ENCODE peak calls at places on chromosome 5, in ten cellular contexts. X, D, F, T, A, P, B, I, L and O are unnamed samples.

GRCh38 chr5:107365355-107366109 is 305.2 kb downstream of the EFNA5 start:
- DNase-seq in X (no peak), D (no peak), F (no peak), T (no peak), A (no peak), P (peak; percentile 90), B (no peak), I (no peak), L (no peak), O (no peak)

GRCh38 chr5:157761690-157762611 is 18.4 kb downstream of the LSM11 start:
- DNase-seq in X (no peak), D (no peak), F (no peak), T (peak; percentile 75), A (no peak), P (peak; percentile 69), B (no peak), I (no peak), L (peak; percentile 66), O (peak; percentile 80)

GRCh38 chr5:78610163-78610583 is 38.4 kb downstream of the LHFPL2 start:
- DNase-seq in X (no peak), D (no peak), F (no peak), T (no peak), A (no peak), P (peak; percentile 59), B (no peak), I (no peak), L (no peak), O (no peak)

GRCh38 chr5:402615-403359 is 40.2 kb upstream of the EXOC3 start:
- DNase-seq in X (peak; percentile 36), D (peak; percentile 15), F (no peak), T (no peak), A (no peak), P (no peak), B (no peak), I (peak; percentile 56), L (no peak), O (no peak)

GRCh38 chr5:10227396-10227795 is 22.3 kb downstream of the ATPSCKMT start:
- DNase-seq in X (peak; percentile 76), D (no peak), F (no peak), T (no peak), A (no peak), P (peak; percentile 78), B (no peak), I (no peak), L (no peak), O (no peak)

GRCh38 chr5:146513462-146513861 is 2.5 kb downstream of the GPR151 start:
- DNase-seq in X (no peak), D (no peak), F (no peak), T (no peak), A (no peak), P (no peak), B (no peak), I (no peak), L (no peak), O (no peak)

GRCh38 chr5:125660231-125660895 is 762.8 kb upstream of the GRAMD2B start:
- DNase-seq in X (no peak), D (no peak), F (no peak), T (no peak), A (no peak), P (no peak), B (no peak), I (no peak), L (no peak), O (no peak)

GRCh38 chr5:82018462-82018861 is 46.6 kb downstream of the ATG10 start:
- DNase-seq in X (no peak), D (no peak), F (no peak), T (no peak), A (peak; percentile 3), P (no peak), B (no peak), I (no peak), L (no peak), O (peak; percentile 31)

GRCh38 chr5:87729786-87730185 is 317.1 kb upstream of the CCNH start:
- DNase-seq in X (no peak), D (no peak), F (no peak), T (no peak), A (no peak), P (no peak), B (no peak), I (no peak), L (no peak), O (no peak)

GRCh38 chr5:167489202-167489601 is 802.2 kb upstream of the WWC1 start:
- DNase-seq in X (no peak), D (no peak), F (no peak), T (no peak), A (no peak), P (peak; percentile 25), B (no peak), I (no peak), L (no peak), O (no peak)

GRCh38 chr5:97106183-97106582 is 36.2 kb downstream of the LIX1 start:
- DNase-seq in X (no peak), D (no peak), F (no peak), T (no peak), A (no peak), P (no peak), B (no peak), I (no peak), L (no peak), O (no peak)

GRCh38 chr5:109689740-109690455 is at the start of gene MAN2A1:
- DNase-seq in X (peak; percentile 86), D (peak; percentile 62), F (peak; percentile 74), T (peak; percentile 81), A (peak; percentile 63), P (peak; percentile 51), B (peak; percentile 71), I (peak; percentile 89), L (peak; percentile 86), O (peak; percentile 84)

GRCh38 chr5:154295551-154295950 is 105.0 kb downstream of the GALNT10 start:
- DNase-seq in X (peak; percentile 3), D (no peak), F (no peak), T (no peak), A (no peak), P (no peak), B (no peak), I (no peak), L (no peak), O (no peak)

GRCh38 chr5:154117050-154117449 is 73.5 kb upstream of the GALNT10 start:
- DNase-seq in X (no peak), D (no peak), F (no peak), T (no peak), A (no peak), P (no peak), B (no peak), I (no peak), L (no peak), O (no peak)

DNA sequence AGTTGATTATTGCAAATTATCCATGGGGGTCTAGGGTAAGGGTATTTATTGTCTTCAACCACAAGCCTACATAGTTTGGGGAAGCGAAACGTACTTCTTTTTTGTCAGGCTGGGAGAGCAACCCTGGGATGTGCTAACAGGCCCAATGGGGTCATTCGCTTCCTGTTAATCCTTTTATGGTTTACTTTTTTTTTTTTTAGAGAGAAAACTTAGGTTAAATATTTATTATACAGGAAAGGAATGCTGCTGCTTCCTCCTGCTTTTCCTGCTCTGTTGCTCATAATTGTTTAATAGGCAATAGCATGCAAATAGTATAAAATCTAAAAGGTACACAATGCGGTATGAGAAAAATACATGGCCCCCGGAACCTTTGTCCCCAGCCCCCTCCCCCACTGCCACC is 83.7 kb downstream of the NDFIP1 start:
- DNase-seq in X (no peak), D (no peak), F (no peak), T (no peak), A (no peak), P (no peak), B (no peak), I (no peak), L (no peak), O (no peak)
- H3K4me3 ChIP-seq in X (no peak overlapping the region), D (no peak overlapping the region), F (no peak overlapping the region), T (no peak overlapping the region), A (no peak overlapping the region), P (no peak overlapping the region), B (no peak overlapping the region), I (no peak overlapping the region), L (no peak overlapping the region), O (no peak overlapping the region)

DNA sequence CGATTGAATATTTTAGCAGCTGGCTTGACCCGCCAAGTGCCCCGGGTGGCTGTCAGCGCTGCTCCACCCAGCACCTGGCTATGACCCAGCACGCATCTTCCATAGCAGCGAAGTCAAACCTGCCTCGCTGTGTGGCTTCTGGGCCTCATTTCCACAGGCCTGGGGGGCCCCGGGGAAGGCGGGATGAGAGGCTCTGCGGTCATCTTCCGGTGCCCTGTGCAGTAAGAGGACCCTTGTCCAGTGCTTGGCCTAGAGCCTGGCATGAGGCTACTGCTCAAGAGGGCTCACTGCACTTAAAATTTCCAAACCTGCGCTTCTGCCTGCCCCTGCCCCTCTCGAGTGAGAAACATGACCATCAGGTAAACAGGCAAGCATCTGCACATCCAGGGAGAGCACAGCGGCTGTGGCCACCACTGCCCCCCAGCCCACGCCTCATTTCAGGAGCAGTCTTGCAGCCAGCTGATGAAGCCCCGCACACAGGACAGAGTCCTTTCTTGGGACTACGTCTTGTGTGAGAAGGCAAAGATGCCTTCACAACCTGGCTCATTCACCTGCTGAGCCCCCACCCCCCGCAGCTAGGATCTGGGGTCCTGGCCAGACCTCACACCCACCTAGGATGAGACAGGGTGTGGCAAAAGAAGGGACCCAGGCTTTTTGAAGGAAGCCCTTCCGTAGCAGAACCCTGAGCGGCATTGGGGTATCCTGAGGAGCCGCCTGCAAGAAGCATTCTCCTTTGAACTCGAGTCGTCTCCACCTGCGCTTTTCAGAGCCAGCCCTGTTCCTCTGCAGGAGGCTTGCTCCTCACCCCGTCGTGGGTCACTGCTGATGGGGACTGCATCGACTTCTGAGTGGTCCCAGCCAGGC is 69.4 kb upstream of the UNC5A start:
- DNase-seq in X (peak; percentile 43), D (no peak), F (no peak), T (no peak), A (no peak), P (no peak), B (no peak), I (peak; percentile 44), L (no peak), O (no peak)
- H3K27me3 ChIP-seq in X (peaks cover 77% of the 10 kb centered on the region), D (no peaks in the 10 kb centered on the region), F (peaks cover 56% of the 10 kb centered on the region), T (no peaks in the 10 kb centered on the region), A (no peaks in the 10 kb centered on the region), P (peaks cover 74% of the 10 kb centered on the region), B (peaks cover 13% of the 10 kb centered on the region), I (peaks cover 96% of the 10 kb centered on the region), L (peaks cover 97% of the 10 kb centered on the region), O (peaks cover 17% of the 10 kb centered on the region)

DNA sequence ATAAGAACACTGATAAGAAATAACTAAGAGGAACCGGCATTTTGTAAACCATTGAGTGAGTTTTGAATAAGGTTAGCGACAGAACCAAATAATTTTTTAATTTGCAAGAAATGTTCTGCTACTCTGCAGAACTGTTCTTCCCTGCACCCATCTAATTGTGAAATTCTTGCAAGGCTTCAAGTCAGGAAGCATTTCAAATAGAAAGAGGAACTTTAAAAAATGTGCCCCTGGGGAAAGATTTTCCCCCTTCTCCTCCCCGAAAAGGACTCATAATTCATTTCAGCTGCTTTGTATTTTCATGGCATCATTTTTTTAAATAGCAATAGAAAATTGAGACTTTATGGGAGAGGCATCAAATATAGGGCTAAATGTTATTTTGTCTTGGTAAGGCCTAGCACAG is 180.9 kb upstream of the ANKRD55 start:
- DNase-seq in X (no peak), D (no peak), F (no peak), T (no peak), A (no peak), P (no peak), B (no peak), I (no peak), L (no peak), O (no peak)
- H3K4me3 ChIP-seq in X (no peak overlapping the region), D (no peak overlapping the region), F (no peak overlapping the region), T (no peak overlapping the region), A (no peak overlapping the region), P (no peak overlapping the region), B (no peak overlapping the region), I (no peak overlapping the region), L (no peak overlapping the region), O (no peak overlapping the region)

GRCh38 chr5:163571755-163572154 is 66.3 kb downstream of the MAT2B start:
- DNase-seq in X (peak; percentile 86), D (peak; percentile 35), F (no peak), T (peak; percentile 26), A (no peak), P (peak; percentile 20), B (no peak), I (no peak), L (no peak), O (no peak)
- H3K27me3 ChIP-seq in X (no peaks in the 10 kb centered on the region), D (no peaks in the 10 kb centered on the region), F (peaks cover 13% of the 10 kb centered on the region), T (no peaks in the 10 kb centered on the region), A (no peaks in the 10 kb centered on the region), P (no peaks in the 10 kb centered on the region), B (peaks cover 4% of the 10 kb centered on the region), I (peaks cover 8% of the 10 kb centered on the region), L (no peaks in the 10 kb centered on the region), O (peaks cover 25% of the 10 kb centered on the region)